ENCODE peak calls at places on chromosomes 2 and 18, in four cellular contexts. Z is activated CD8-positive, alpha-beta memory T cell treated with anti-CD3 and anti-CD28 coated beads, Interleukin-2, amount 50 U/mL, for 48 hours; H is HT1080; O is fibroblast of pulmonary artery. W is an unnamed sample.

GRCh38 chr18:69123421-69123820 is 277.3 kb upstream of the DOK6 start:
- DNase-seq in Z (no peak), O (no peak), H (no peak), W (no peak)

GRCh38 chr18:74797577-74798151 is 200.0 kb downstream of the ZNF407 start:
- DNase-seq in O (no peak), Z (no peak), H (no peak), W (no peak)

GRCh38 chr2:236626391-236627150 is 56.9 kb downstream of the ACKR3 start:
- DNase-seq in H (no peak), O (no peak), Z (no peak), W (no peak)

GRCh38 chr2:24779121-24779520 is 14.1 kb downstream of the PTRHD1 start:
- DNase-seq in H (no peak), O (no peak), Z (no peak), W (no peak)

GRCh38 chr2:211899871-211900482 is 638.6 kb downstream of the ERBB4 start:
- DNase-seq in H (no peak), O (no peak), Z (no peak), W (no peak)

GRCh38 chr2:6421888-6422287 is 443.8 kb downstream of the CMPK2 start:
- DNase-seq in H (no peak), Z (no peak), O (no peak), W (no peak)

GRCh38 chr18:57542801-57543427 is 43.6 kb downstream of the FECH start:
- DNase-seq in H (no peak), O (no peak), Z (no peak), W (no peak)

GRCh38 chr2:128667391-128667790 is 348.7 kb upstream of the HS6ST1 start:
- DNase-seq in O (no peak), H (no peak), Z (no peak), W (no peak)

GRCh38 chr18:28045176-28045810 is 131.6 kb downstream of the CDH2 start:
- DNase-seq in H (peak; percentile 70), Z (no peak), O (peak; percentile 87), W (no peak)